ENCODE peak calls at places on chromosomes 12 and 14, in four cellular contexts. One of them, this sample, is unnamed.

GRCh38 chr12:123075591-123076171 is 75.2 kb downstream of the PITPNM2 start:
- DNase-seq in PC-9: peak; percentile 72
- DNase-seq in GM06990: peak; percentile 25
- DNase-seq in lower lobe of right lung: peak; percentile 59
- DNase-seq in this sample: peak; percentile 75

GRCh38 chr14:91780452-91780851 is 48.6 kb upstream of the CATSPERB start:
- DNase-seq in PC-9: no peak
- DNase-seq in GM06990: no peak
- DNase-seq in lower lobe of right lung: no peak
- DNase-seq in this sample: no peak

GRCh38 chr12:51012570-51013236 is 13.5 kb downstream of the SLC11A2 start:
- DNase-seq in PC-9: no peak
- DNase-seq in GM06990: no peak
- DNase-seq in lower lobe of right lung: no peak
- DNase-seq in this sample: no peak

GRCh38 chr12:74646831-74647230 is 109.2 kb downstream of the ATXN7L3B start:
- DNase-seq in PC-9: peak; percentile 38
- DNase-seq in GM06990: no peak
- DNase-seq in lower lobe of right lung: no peak
- DNase-seq in this sample: no peak

GRCh38 chr12:124416516-124417395 is 121.9 kb downstream of the RFLNA start:
- DNase-seq in PC-9: no peak
- DNase-seq in GM06990: no peak
- DNase-seq in lower lobe of right lung: no peak
- DNase-seq in this sample: no peak

GRCh38 chr14:73612339-73613045 is at the start of gene ACOT6:
- DNase-seq in PC-9: peak; percentile 58
- DNase-seq in GM06990: peak; percentile 70
- DNase-seq in lower lobe of right lung: peak; percentile 83
- DNase-seq in this sample: peak; percentile 79

GRCh38 chr12:47014474-47014873 is 64.9 kb upstream of the PCED1B start:
- DNase-seq in PC-9: peak; percentile 42
- DNase-seq in GM06990: no peak
- DNase-seq in lower lobe of right lung: no peak
- DNase-seq in this sample: no peak

GRCh38 chr12:88298761-88299242 is 156.7 kb downstream of the TMTC3 start:
- DNase-seq in PC-9: peak; percentile 92
- DNase-seq in GM06990: peak; percentile 4
- DNase-seq in lower lobe of right lung: no peak
- DNase-seq in this sample: no peak

GRCh38 chr14:54278087-54278486 is 118.7 kb upstream of the CDKN3 start:
- DNase-seq in PC-9: no peak
- DNase-seq in GM06990: no peak
- DNase-seq in lower lobe of right lung: no peak
- DNase-seq in this sample: no peak

GRCh38 chr12:124389537-124390441 is 94.9 kb downstream of the RFLNA start:
- DNase-seq in PC-9: no peak
- DNase-seq in GM06990: no peak
- DNase-seq in lower lobe of right lung: no peak
- DNase-seq in this sample: no peak

GRCh38 chr14:61322799-61323290 is 1.5 kb downstream of the PRKCH start:
- DNase-seq in PC-9: peak; percentile 85
- DNase-seq in GM06990: no peak
- DNase-seq in lower lobe of right lung: peak; percentile 59
- DNase-seq in this sample: no peak

GRCh38 chr12:126358806-126359205 is 1293.6 kb downstream of the AACS start:
- DNase-seq in PC-9: no peak
- DNase-seq in GM06990: no peak
- DNase-seq in lower lobe of right lung: no peak
- DNase-seq in this sample: no peak

GRCh38 chr12:99390707-99391106 is 256.8 kb upstream of the GARIN6 start:
- DNase-seq in PC-9: no peak
- DNase-seq in GM06990: no peak
- DNase-seq in lower lobe of right lung: no peak
- DNase-seq in this sample: peak; percentile 19

GRCh38 chr14:61337893-61338292 is 16.5 kb downstream of the PRKCH start:
- DNase-seq in PC-9: no peak
- DNase-seq in GM06990: no peak
- DNase-seq in lower lobe of right lung: no peak
- DNase-seq in this sample: no peak

GRCh38 chr12:121958521-121959240 is 40.3 kb downstream of the CFAP251 start:
- DNase-seq in PC-9: no peak
- DNase-seq in GM06990: no peak
- DNase-seq in lower lobe of right lung: no peak
- DNase-seq in this sample: no peak

GRCh38 chr12:108495054-108495453 is 20.0 kb upstream of the FICD start:
- DNase-seq in PC-9: no peak
- DNase-seq in GM06990: no peak
- DNase-seq in lower lobe of right lung: no peak
- DNase-seq in this sample: peak; percentile 45

GRCh38 chr12:7075518-7075917 is 15.0 kb downstream of the C1S start:
- DNase-seq in PC-9: no peak
- DNase-seq in GM06990: no peak
- DNase-seq in lower lobe of right lung: no peak
- DNase-seq in this sample: no peak

GRCh38 chr12:96687719-96688118 is 198.3 kb downstream of the CFAP54 start:
- DNase-seq in PC-9: no peak
- DNase-seq in GM06990: no peak
- DNase-seq in lower lobe of right lung: no peak
- DNase-seq in this sample: no peak

GRCh38 chr12:131164096-131164872 is 210.6 kb downstream of the ADGRD1 start:
- DNase-seq in PC-9: no peak
- DNase-seq in GM06990: no peak
- DNase-seq in lower lobe of right lung: no peak
- DNase-seq in this sample: no peak

GRCh38 chr12:122942609-122943008 is 23.7 kb downstream of the ABCB9 start:
- DNase-seq in PC-9: peak; percentile 77
- DNase-seq in GM06990: no peak
- DNase-seq in lower lobe of right lung: no peak
- DNase-seq in this sample: no peak

GRCh38 chr14:20998674-20999366 is at the start of gene SLC39A2:
- DNase-seq in PC-9: peak; percentile 64
- DNase-seq in GM06990: no peak
- DNase-seq in lower lobe of right lung: no peak
- DNase-seq in this sample: no peak

GRCh38 chr12:55996201-55996714 is 818 bp upstream of the SUOX start:
- DNase-seq in PC-9: peak; percentile 57
- DNase-seq in GM06990: no peak
- DNase-seq in lower lobe of right lung: no peak
- DNase-seq in this sample: peak; percentile 67

GRCh38 chr12:95548056-95548538 is 3.2 kb downstream of the USP44 start:
- DNase-seq in PC-9: no peak
- DNase-seq in GM06990: peak; percentile 10
- DNase-seq in lower lobe of right lung: peak; percentile 62
- DNase-seq in this sample: no peak

GRCh38 chr14:91341331-91342242 is 76.0 kb downstream of the CCDC88C start:
- DNase-seq in PC-9: no peak
- DNase-seq in GM06990: no peak
- DNase-seq in lower lobe of right lung: no peak
- DNase-seq in this sample: no peak

GRCh38 chr12:31590730-31591307 is at the start of gene DENND5B:
- DNase-seq in PC-9: no peak
- DNase-seq in GM06990: peak; percentile 85
- DNase-seq in lower lobe of right lung: peak; percentile 73
- DNase-seq in this sample: peak; percentile 79

GRCh38 chr12:50971946-50972345 is 19.6 kb downstream of the HIGD1C start:
- DNase-seq in PC-9: no peak
- DNase-seq in GM06990: no peak
- DNase-seq in lower lobe of right lung: no peak
- DNase-seq in this sample: no peak

GRCh38 chr12:98238513-98238912 is 276.9 kb upstream of the TMPO start:
- DNase-seq in PC-9: no peak
- DNase-seq in GM06990: no peak
- DNase-seq in lower lobe of right lung: no peak
- DNase-seq in this sample: no peak

GRCh38 chr14:54682578-54682977 is 115.7 kb downstream of the SAMD4A start:
- DNase-seq in PC-9: no peak
- DNase-seq in GM06990: no peak
- DNase-seq in lower lobe of right lung: no peak
- DNase-seq in this sample: no peak

GRCh38 chr12:124881123-124881522 is 17.5 kb upstream of the SCARB1 start:
- DNase-seq in PC-9: no peak
- DNase-seq in GM06990: no peak
- DNase-seq in lower lobe of right lung: no peak
- DNase-seq in this sample: no peak

GRCh38 chr12:12486661-12487240 is 75.9 kb downstream of the DUSP16 start:
- DNase-seq in PC-9: no peak
- DNase-seq in GM06990: peak; percentile 28
- DNase-seq in lower lobe of right lung: no peak
- DNase-seq in this sample: peak; percentile 62

GRCh38 chr12:62924084-62924483 is 10.9 kb downstream of the PPM1H start:
- DNase-seq in PC-9: no peak
- DNase-seq in GM06990: no peak
- DNase-seq in lower lobe of right lung: no peak
- DNase-seq in this sample: no peak

GRCh38 chr12:40620564-40621019 is 71.6 kb upstream of the CNTN1 start:
- DNase-seq in PC-9: no peak
- DNase-seq in GM06990: no peak
- DNase-seq in lower lobe of right lung: no peak
- DNase-seq in this sample: no peak

GRCh38 chr12:108630481-108631207 is 3.0 kb downstream of the SELPLG start:
- DNase-seq in PC-9: peak; percentile 74
- DNase-seq in GM06990: no peak
- DNase-seq in lower lobe of right lung: no peak
- DNase-seq in this sample: no peak

DNA sequence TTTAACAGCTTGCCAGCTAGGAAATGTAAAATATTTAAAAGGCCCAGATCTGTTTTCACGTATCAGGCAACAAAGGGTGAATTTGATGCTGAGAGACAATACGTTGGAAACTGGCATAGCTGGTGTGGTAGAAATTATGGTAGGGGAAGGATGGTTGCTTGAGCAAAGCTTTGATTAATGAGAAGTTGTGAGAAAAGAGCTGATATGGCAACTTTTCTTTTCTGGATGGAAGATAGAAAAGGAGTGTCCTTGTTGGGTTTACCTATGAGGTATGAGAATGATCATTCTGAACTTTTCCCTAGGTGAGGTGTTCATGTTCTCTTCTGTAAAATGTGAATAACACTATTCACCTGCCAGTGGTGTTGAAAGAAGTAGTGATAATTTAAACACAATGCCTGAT is 34.2 kb downstream of the ZNF641 start:
- DNase-seq in PC-9: no peak
- DNase-seq in GM06990: no peak
- DNase-seq in lower lobe of right lung: no peak
- DNase-seq in this sample: no peak
- TF ChIP-seq CTCF in PC-9: no peak
- TF ChIP-seq CTCF in GM06990: no peak
- TF ChIP-seq CTCF in lower lobe of right lung: no peak
- TF ChIP-seq CTCF in this sample: no peak

GRCh38 chr12:68776976-68777610 is 30.9 kb upstream of the MDM2 start:
- DNase-seq in PC-9: no peak
- DNase-seq in GM06990: no peak
- DNase-seq in lower lobe of right lung: no peak
- DNase-seq in this sample: no peak

GRCh38 chr12:68775121-68775520 is 29.1 kb downstream of the SLC35E3 start:
- DNase-seq in PC-9: no peak
- DNase-seq in GM06990: no peak
- DNase-seq in lower lobe of right lung: no peak
- DNase-seq in this sample: no peak

GRCh38 chr12:68771223-68771925 is 25.4 kb downstream of the SLC35E3 start:
- DNase-seq in PC-9: no peak
- DNase-seq in GM06990: no peak
- DNase-seq in lower lobe of right lung: no peak
- DNase-seq in this sample: no peak

GRCh38 chr12:68772714-68773113 is 26.7 kb downstream of the SLC35E3 start:
- DNase-seq in PC-9: no peak
- DNase-seq in GM06990: no peak
- DNase-seq in lower lobe of right lung: no peak
- DNase-seq in this sample: peak; percentile 38

GRCh38 chr12:68773582-68773981 is 27.6 kb downstream of the SLC35E3 start:
- DNase-seq in PC-9: no peak
- DNase-seq in GM06990: no peak
- DNase-seq in lower lobe of right lung: no peak
- DNase-seq in this sample: no peak
- TF ChIP-seq CTCF in PC-9: no peak
- TF ChIP-seq CTCF in GM06990: no peak
- TF ChIP-seq CTCF in lower lobe of right lung: no peak
- TF ChIP-seq CTCF in this sample: no peak

GRCh38 chr14:102507891-102508312 is 1.7 kb downstream of the ANKRD9 start:
- DNase-seq in PC-9: no peak
- DNase-seq in GM06990: no peak
- DNase-seq in lower lobe of right lung: no peak
- DNase-seq in this sample: no peak
- TF ChIP-seq CTCF in PC-9: peak; percentile 55
- TF ChIP-seq CTCF in GM06990: no peak
- TF ChIP-seq CTCF in lower lobe of right lung: no peak
- TF ChIP-seq CTCF in this sample: no peak

GRCh38 chr14:104728631-104729030 is 4.6 kb downstream of the ADSS1 start:
- DNase-seq in PC-9: no peak
- DNase-seq in GM06990: no peak
- DNase-seq in lower lobe of right lung: no peak
- DNase-seq in this sample: no peak

GRCh38 chr14:104724407-104724980 is 465 bp downstream of the ADSS1 start:
- DNase-seq in PC-9: no peak
- DNase-seq in GM06990: no peak
- DNase-seq in lower lobe of right lung: peak; percentile 70
- DNase-seq in this sample: no peak

GRCh38 chr14:104724981-104725771 is 1.1 kb downstream of the ADSS1 start:
- DNase-seq in PC-9: no peak
- DNase-seq in GM06990: no peak
- DNase-seq in lower lobe of right lung: no peak
- DNase-seq in this sample: no peak

GRCh38 chr14:104725772-104726548 is 1.9 kb downstream of the ADSS1 start:
- DNase-seq in PC-9: no peak
- DNase-seq in GM06990: no peak
- DNase-seq in lower lobe of right lung: no peak
- DNase-seq in this sample: no peak

DNA sequence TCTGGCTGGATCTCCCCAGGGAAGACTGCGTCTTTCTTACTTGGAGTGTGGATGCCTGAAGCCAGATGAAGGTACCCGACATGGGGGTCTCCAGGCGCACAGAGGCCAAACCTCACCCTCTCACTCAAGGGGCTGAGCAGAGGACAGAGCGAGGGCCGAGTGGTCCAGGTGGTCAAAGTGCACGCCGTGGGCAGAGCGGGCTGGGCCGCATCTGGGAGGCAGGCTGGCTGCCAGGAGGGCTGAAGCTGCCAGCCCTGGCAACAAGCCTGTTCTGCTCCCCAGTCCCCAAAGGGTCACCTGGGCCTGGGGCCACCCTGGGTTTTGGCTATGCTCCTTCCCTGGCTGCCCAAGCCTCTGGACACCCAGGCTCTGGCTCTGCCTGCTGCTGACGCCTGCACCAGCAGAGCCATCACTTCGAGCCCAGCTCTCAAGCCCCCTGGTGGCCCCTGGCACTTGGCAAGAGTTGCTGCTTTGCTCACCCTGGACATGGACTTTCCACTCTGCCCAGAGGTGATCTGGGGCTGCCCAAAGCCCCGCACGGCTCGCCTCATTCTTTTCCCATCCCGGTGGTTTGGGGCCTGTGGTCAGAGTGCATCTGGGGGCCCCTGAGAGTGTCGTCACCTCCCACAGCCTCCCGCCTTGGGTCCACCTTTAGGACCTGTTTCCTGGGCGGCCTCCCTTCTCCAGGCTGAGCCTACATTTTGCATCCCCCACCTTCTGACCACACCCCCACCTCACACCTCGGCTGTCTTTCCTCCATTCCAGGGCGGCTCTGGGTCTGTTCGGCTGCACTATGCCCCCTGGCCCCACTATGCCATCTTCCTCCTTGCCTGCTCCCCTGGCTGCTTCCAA is 2.8 kb downstream of the ADSS1 start:
- DNase-seq in PC-9: no peak
- DNase-seq in GM06990: no peak
- DNase-seq in lower lobe of right lung: no peak
- DNase-seq in this sample: no peak
- TF ChIP-seq CTCF in PC-9: no peak
- TF ChIP-seq CTCF in GM06990: peak; percentile 22
- TF ChIP-seq CTCF in lower lobe of right lung: no peak
- TF ChIP-seq CTCF in this sample: no peak

This sample was measured in GM10248.